ENCODE peak calls at places on chromosomes 6 and 20, in four cellular contexts. S, B, J and L are unnamed samples.

GRCh38 chr6:27129095-27129815 is 118.2 kb upstream of the PRSS16 start:
- DNase-seq in J (no peak), B (no peak), S (no peak), L (no peak)

GRCh38 chr6:2351807-2352431 is 106.5 kb upstream of the GMDS start:
- DNase-seq in S (no peak), B (no peak), J (no peak), L (no peak)

GRCh38 chr20:32476684-32477593 is 108.2 kb downstream of the NOL4L start:
- DNase-seq in J (no peak), S (no peak), B (no peak), L (no peak)

GRCh38 chr20:15396900-15397299 is 1059.5 kb upstream of the FLRT3 start:
- DNase-seq in J (no peak), B (no peak), S (no peak), L (no peak)

GRCh38 chr6:133806358-133806757 is 82.6 kb upstream of the TCF21 start:
- DNase-seq in B (no peak), J (no peak), S (no peak), L (no peak)

GRCh38 chr6:153034139-153034538 is 31.6 kb upstream of the MTRF1L start:
- DNase-seq in J (no peak), B (no peak), S (no peak), L (no peak)

GRCh38 chr6:27141013-27141412 is 106.5 kb upstream of the PRSS16 start:
- DNase-seq in J (no peak), S (no peak), B (no peak), L (no peak)

GRCh38 chr6:5094327-5094726 is 9.2 kb downstream of the PPP1R3G start:
- DNase-seq in S (no peak), J (no peak), B (no peak), L (no peak)

GRCh38 chr6:128882991-128883571 is at the start of gene LAMA2:
- DNase-seq in S (peak), B (no peak), J (peak), L (no peak)

GRCh38 chr20:26295006-26295405 is 598.4 kb upstream of the ZNF337 start:
- DNase-seq in S (no peak), J (no peak), B (no peak), L (no peak)

GRCh38 chr6:31381666-31382065 is 21.7 kb upstream of the MICA start:
- DNase-seq in S (no peak), J (no peak), B (no peak), L (no peak)

GRCh38 chr20:17023036-17023435 is 203.8 kb upstream of the PCSK2 start:
- DNase-seq in J (no peak), B (no peak), S (no peak), L (no peak)

GRCh38 chr6:51487937-51488336 is 599.5 kb downstream of the PKHD1 start:
- DNase-seq in B (no peak), S (no peak), J (no peak), L (no peak)

GRCh38 chr6:20571261-20571660 is 37.0 kb downstream of the CDKAL1 start:
- DNase-seq in S (no peak), J (no peak), B (no peak), L (no peak)

GRCh38 chr6:142297996-142298753 is 3.6 kb upstream of the ADGRG6 start:
- DNase-seq in B (no peak), J (no peak), S (peak), L (no peak)

GRCh38 chr6:149266659-149267058 is 50.9 kb upstream of the TAB2 start:
- DNase-seq in B (no peak), J (no peak), S (no peak), L (no peak)

GRCh38 chr6:165660881-165661415 is 2.1 kb downstream of the PDE10A start:
- DNase-seq in S (no peak), B (no peak), J (no peak), L (no peak)

GRCh38 chr6:139743629-139744028 is 369.2 kb upstream of the CITED2 start:
- DNase-seq in B (no peak), S (peak), J (no peak), L (peak)

GRCh38 chr6:190596-191395 is 101.5 kb upstream of the DUSP22 start:
- DNase-seq in S (peak), B (no peak), J (no peak), L (no peak)

GRCh38 chr6:29887330-29887818 is 55.0 kb upstream of the HLA-A start:
- DNase-seq in J (no peak), B (no peak), S (no peak), L (peak)

GRCh38 chr6:140082867-140083297 is 708.4 kb upstream of the CITED2 start:
- DNase-seq in J (no peak), B (no peak), S (no peak), L (no peak)

GRCh38 chr6:170552765-170553685 is at the start of gene PSMB1:
- DNase-seq in S (peak), J (peak), B (peak), L (peak)

GRCh38 chr6:113645986-113646385 is 211.2 kb upstream of the MARCKS start:
- DNase-seq in S (no peak), J (no peak), B (no peak), L (no peak)

GRCh38 chr6:158131926-158132325 is 36.1 kb downstream of the SERAC1 start:
- DNase-seq in S (peak), J (no peak), B (peak), L (no peak)

GRCh38 chr6:165987483-165988305 is 180.0 kb downstream of the TBXT start:
- DNase-seq in B (no peak), S (no peak), J (no peak), L (no peak)

GRCh38 chr6:41372526-41373366 is 37.3 kb downstream of the NCR2 start:
- DNase-seq in B (no peak), J (no peak), S (peak), L (no peak)
- H3K27ac ChIP-seq in B (no peak), J (no peak), S (no peak), L (no peak)

GRCh38 chr20:50980071-50980681 is 21.6 kb downstream of the MOCS3 start:
- DNase-seq in J (no peak), B (no peak), S (peak), L (no peak)

GRCh38 chr20:50977066-50978045 is 18.7 kb downstream of the MOCS3 start:
- DNase-seq in B (no peak), J (no peak), S (no peak), L (no peak)

GRCh38 chr20:50981714-50982048 is 23.1 kb downstream of the MOCS3 start:
- DNase-seq in S (no peak), B (no peak), J (no peak), L (no peak)

GRCh38 chr20:50982372-50982771 is 23.8 kb downstream of the MOCS3 start:
- DNase-seq in B (no peak), S (peak), J (no peak), L (no peak)

DNA sequence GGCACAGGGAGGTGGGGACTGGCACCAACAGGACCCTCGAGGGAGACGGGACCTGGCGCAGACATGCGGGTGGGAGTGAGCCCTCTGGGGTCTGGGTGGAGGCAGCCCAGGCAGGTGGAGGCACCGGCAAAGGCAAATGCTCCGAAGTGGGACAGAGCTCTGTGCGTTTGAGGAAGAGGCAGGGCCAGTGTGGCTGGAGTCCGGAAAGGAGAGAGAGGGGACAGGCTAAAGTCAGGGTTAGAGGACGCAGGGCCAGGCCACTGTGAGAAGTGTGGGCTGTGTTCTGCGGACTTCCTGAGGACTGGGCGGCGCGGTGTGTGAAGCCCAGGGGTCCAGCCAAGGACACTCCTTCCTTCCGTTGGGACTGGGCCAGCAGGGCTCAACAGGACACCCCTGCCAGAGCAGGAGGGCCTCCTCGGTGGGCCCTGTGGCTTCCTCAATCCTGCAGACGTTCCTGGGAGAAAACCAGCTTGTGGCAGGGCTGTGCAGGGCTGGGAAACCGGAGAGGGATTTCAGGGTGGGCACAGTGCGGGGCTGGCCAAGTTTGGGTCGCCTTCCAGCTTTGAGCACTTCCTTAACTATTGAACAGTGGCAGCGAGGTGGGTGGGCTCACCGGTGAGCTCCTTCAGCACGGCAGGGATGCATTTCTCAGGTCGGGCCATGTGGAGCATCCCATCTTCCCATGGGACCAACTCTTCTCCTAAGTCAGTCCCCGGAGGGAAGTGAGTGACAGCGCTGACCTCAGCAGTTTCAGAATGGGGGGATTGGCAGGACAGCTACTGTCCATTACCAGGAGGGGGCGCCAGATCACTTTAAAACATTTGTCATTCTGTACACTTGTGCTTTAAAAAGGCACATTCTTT is 22.5 kb downstream of the MOCS3 start:
- DNase-seq in B (peak), S (peak), J (no peak), L (peak)
- TF ChIP-seq YY1 in B (no peak), S (no peak), J (peak), L (no peak)

GRCh38 chr6:53042112-53042511 is 23.1 kb upstream of the FBXO9 start:
- DNase-seq in J (no peak), S (peak), B (no peak), L (peak)

GRCh38 chr6:53044071-53044470 is 21.1 kb upstream of the FBXO9 start:
- DNase-seq in S (no peak), B (no peak), J (no peak), L (no peak)

GRCh38 chr6:53038148-53038547 is 27.1 kb upstream of the FBXO9 start:
- DNase-seq in S (no peak), B (no peak), J (no peak), L (no peak)

GRCh38 chr6:53043626-53044025 is 21.6 kb upstream of the FBXO9 start:
- DNase-seq in B (no peak), J (no peak), S (no peak), L (no peak)

GRCh38 chr6:53041356-53041755 is 23.8 kb upstream of the FBXO9 start:
- DNase-seq in B (no peak), S (no peak), J (no peak), L (no peak)
- H3K27ac ChIP-seq in B (no peak), S (no peak), J (no peak), L (peak)

DNA sequence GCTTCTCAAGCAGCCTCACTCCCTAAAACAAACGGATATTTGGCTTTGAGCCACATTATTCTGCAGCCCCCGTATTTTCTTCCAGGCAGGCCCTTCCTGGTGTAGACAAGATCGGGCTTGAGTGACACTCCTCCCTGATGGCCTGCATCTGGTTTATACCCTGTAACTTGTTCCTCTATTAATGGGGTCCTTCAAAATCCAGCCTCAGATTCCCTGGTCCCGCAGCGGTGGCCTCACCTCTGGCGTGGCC is 375 bp upstream of the TMEM14C start:
- DNase-seq in B (no peak), J (no peak), S (no peak), L (no peak)
- TF ChIP-seq YY1 in B (no peak), J (no peak), S (no peak), L (no peak)

DNA sequence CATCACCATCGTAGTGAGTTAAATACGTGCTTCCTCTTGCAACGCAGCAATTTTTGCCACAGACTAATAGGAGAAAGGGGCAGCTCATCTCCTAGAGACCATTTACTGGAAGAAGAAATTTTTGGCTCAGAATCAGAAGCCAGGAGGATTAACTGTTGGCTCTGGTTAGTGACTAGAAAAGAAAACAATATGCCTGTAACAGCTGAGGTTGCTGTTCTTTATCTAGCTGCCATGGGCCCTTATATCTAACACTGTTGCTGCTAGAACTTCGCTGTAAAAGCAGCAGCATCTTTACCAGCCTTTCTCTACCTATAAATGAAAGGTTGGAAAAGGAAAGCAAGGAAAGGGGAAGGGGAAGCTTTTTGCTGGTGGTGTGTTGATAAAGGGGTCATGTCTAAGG is 65.9 kb downstream of the FAM135A start:
- DNase-seq in S (no peak), B (no peak), J (no peak), L (no peak)
- H3K27ac ChIP-seq in S (no peak), B (no peak), J (no peak), L (no peak)